ENCODE peak calls at places on chromosomes 13 and 19, in four cellular contexts. One of them, this sample, is unnamed.
A peak's percentile ranks its signal among the peaks of the same experiment; 100 is the strongest.

GRCh38 chr19:34960940-34961679 is 2.9 kb downstream of the ZNF792 start:
- DNase-seq in fibroblast of mammary gland: no peak
- DNase-seq in lung: no peak
- DNase-seq in esophagus squamous epithelium: no peak
- DNase-seq in this sample: no peak

GRCh38 chr13:44437356-44438233 is 64.0 kb downstream of the SERP2 start:
- DNase-seq in fibroblast of mammary gland: peak; percentile 67
- DNase-seq in esophagus squamous epithelium: no peak
- DNase-seq in lung: no peak
- DNase-seq in this sample: no peak

GRCh38 chr19:31905980-31906948 is 439.1 kb upstream of the ZNF507 start:
- DNase-seq in esophagus squamous epithelium: no peak
- DNase-seq in lung: peak; percentile 49
- DNase-seq in fibroblast of mammary gland: peak; percentile 0
- DNase-seq in this sample: no peak

GRCh38 chr19:799076-799881 is 2.0 kb downstream of the PTBP1 start:
- DNase-seq in lung: no peak
- DNase-seq in fibroblast of mammary gland: peak; percentile 53
- DNase-seq in esophagus squamous epithelium: no peak
- DNase-seq in this sample: no peak

GRCh38 chr13:73948848-73949529 is 185.2 kb downstream of the KLF12 start:
- DNase-seq in lung: no peak
- DNase-seq in esophagus squamous epithelium: no peak
- DNase-seq in fibroblast of mammary gland: no peak
- DNase-seq in this sample: no peak

GRCh38 chr19:335486-336066 is 9.0 kb downstream of the MIER2 start:
- DNase-seq in lung: no peak
- DNase-seq in fibroblast of mammary gland: no peak
- DNase-seq in esophagus squamous epithelium: no peak
- DNase-seq in this sample: no peak

GRCh38 chr19:33879818-33880575 is 83.3 kb downstream of the KCTD15 start:
- DNase-seq in esophagus squamous epithelium: no peak
- DNase-seq in fibroblast of mammary gland: no peak
- DNase-seq in lung: no peak
- DNase-seq in this sample: no peak

GRCh38 chr13:60001892-60002291 is 161.8 kb downstream of the DIAPH3 start:
- DNase-seq in fibroblast of mammary gland: peak; percentile 26
- DNase-seq in esophagus squamous epithelium: no peak
- DNase-seq in lung: no peak
- DNase-seq in this sample: no peak

GRCh38 chr13:112956516-112957294 is 12.3 kb upstream of the MCF2L start:
- DNase-seq in lung: no peak
- DNase-seq in fibroblast of mammary gland: no peak
- DNase-seq in esophagus squamous epithelium: no peak
- DNase-seq in this sample: no peak

GRCh38 chr13:114047358-114047881 is 73.5 kb upstream of the C13orf46 start:
- DNase-seq in lung: no peak
- DNase-seq in fibroblast of mammary gland: peak; percentile 48
- DNase-seq in esophagus squamous epithelium: no peak
- DNase-seq in this sample: no peak

GRCh38 chr19:53877361-53877766 is 4.6 kb upstream of the PRKCG start:
- DNase-seq in fibroblast of mammary gland: peak; percentile 27
- DNase-seq in lung: no peak
- DNase-seq in esophagus squamous epithelium: no peak
- DNase-seq in this sample: no peak

GRCh38 chr13:102800145-102801041 is 1.5 kb downstream of the BIVM start:
- DNase-seq in lung: peak; percentile 84
- DNase-seq in esophagus squamous epithelium: peak; percentile 3
- DNase-seq in fibroblast of mammary gland: peak; percentile 68
- DNase-seq in this sample: no peak

DNA sequence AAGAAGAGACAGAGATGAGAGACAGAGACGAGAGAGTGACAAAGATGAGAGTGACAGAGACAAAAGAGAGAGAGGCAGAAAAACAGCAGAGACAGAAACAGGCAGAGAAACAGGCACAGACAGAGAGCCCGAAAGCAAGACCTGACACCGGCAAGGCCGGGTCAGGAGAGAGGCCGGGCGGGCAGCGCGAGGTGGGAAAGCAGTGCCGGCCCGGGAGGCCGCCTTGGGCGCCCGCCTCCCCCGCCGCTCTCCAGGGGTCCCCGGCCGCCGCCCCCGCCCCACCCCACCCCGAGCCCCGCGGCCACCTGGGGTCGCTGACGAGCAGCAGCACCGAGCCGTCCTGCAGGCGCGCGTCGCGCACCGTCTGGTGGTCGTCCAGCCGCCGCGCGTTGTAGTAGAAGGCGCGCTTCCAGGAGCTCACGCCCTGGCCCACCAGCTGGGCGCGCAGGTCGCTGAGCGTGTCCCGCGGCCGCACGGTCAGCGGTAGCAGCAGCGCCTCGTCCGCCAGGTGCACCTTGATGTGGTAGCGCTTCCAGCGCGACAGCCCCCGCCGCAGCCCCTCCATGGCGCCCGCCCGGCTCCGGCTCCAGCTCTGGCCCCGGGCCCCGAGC is at the start of gene TINCR:
- DNase-seq in lung: no peak
- DNase-seq in esophagus squamous epithelium: no peak
- DNase-seq in fibroblast of mammary gland: no peak
- DNase-seq in this sample: no peak
- H3K4me3 ChIP-seq in lung: peak within 1 kb of the TSS; percentile 32
- H3K4me3 ChIP-seq in esophagus squamous epithelium: peak within 1 kb of the TSS; percentile 78
- H3K4me3 ChIP-seq in fibroblast of mammary gland: no peak within 1 kb of the TSS
- H3K4me3 ChIP-seq in this sample: no peak within 1 kb of the TSS

DNA sequence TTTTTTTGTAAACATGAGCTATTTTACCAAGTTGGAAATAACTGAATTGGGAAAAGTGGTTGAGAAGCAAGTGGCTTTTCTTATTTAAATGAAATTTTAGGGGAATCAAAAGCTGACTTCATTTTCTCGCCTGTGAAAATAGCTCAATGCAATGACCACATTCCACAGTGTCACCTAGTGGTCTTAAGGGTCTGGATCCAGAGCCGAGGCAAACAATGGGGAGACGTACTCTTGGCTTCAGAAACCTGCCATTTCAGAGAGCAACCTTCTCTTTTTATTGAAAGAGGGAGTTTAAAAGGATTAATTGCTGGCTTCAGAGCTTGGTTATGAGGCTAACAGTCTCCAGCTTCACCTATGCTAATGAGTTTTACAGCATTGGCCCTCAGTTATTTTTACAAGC is 39.7 kb upstream of the RXFP2 start:
- DNase-seq in lung: no peak
- DNase-seq in fibroblast of mammary gland: no peak
- DNase-seq in esophagus squamous epithelium: no peak
- DNase-seq in this sample: no peak
- TF ChIP-seq CTCF in lung: no peak
- TF ChIP-seq CTCF in fibroblast of mammary gland: peak; percentile 20
- TF ChIP-seq CTCF in esophagus squamous epithelium: no peak
- TF ChIP-seq CTCF in this sample: no peak

GRCh38 chr19:1861599-1862031 is 1.8 kb downstream of the KLF16 start:
- DNase-seq in lung: no peak
- DNase-seq in esophagus squamous epithelium: no peak
- DNase-seq in fibroblast of mammary gland: no peak
- DNase-seq in this sample: no peak
- H3K4me3 ChIP-seq in lung: no peak overlapping the region
- H3K4me3 ChIP-seq in esophagus squamous epithelium: peak overlapping the region; percentile 87
- H3K4me3 ChIP-seq in fibroblast of mammary gland: peak overlapping the region; percentile 83
- H3K4me3 ChIP-seq in this sample: peak overlapping the region; percentile 87

GRCh38 chr19:29664753-29665214 is 477 bp upstream of the PLEKHF1 start:
- DNase-seq in esophagus squamous epithelium: no peak
- DNase-seq in lung: no peak
- DNase-seq in fibroblast of mammary gland: no peak
- DNase-seq in this sample: no peak
- TF ChIP-seq CTCF in esophagus squamous epithelium: no peak
- TF ChIP-seq CTCF in lung: no peak
- TF ChIP-seq CTCF in fibroblast of mammary gland: no peak
- TF ChIP-seq CTCF in this sample: no peak

GRCh38 chr13:33206425-33206824 is 79.1 kb downstream of the STARD13 start:
- DNase-seq in esophagus squamous epithelium: no peak
- DNase-seq in fibroblast of mammary gland: peak; percentile 85
- DNase-seq in lung: no peak
- DNase-seq in this sample: no peak
- H3K4me3 ChIP-seq in esophagus squamous epithelium: no peak overlapping the region
- H3K4me3 ChIP-seq in fibroblast of mammary gland: no peak overlapping the region
- H3K4me3 ChIP-seq in lung: no peak overlapping the region
- H3K4me3 ChIP-seq in this sample: no peak overlapping the region

GRCh38 chr19:42250666-42251531 is 4.0 kb downstream of the ERF start:
- DNase-seq in lung: no peak
- DNase-seq in fibroblast of mammary gland: peak; percentile 66
- DNase-seq in esophagus squamous epithelium: no peak
- DNase-seq in this sample: no peak
- TF ChIP-seq CTCF in lung: no peak
- TF ChIP-seq CTCF in fibroblast of mammary gland: no peak
- TF ChIP-seq CTCF in esophagus squamous epithelium: no peak
- TF ChIP-seq CTCF in this sample: no peak

DNA sequence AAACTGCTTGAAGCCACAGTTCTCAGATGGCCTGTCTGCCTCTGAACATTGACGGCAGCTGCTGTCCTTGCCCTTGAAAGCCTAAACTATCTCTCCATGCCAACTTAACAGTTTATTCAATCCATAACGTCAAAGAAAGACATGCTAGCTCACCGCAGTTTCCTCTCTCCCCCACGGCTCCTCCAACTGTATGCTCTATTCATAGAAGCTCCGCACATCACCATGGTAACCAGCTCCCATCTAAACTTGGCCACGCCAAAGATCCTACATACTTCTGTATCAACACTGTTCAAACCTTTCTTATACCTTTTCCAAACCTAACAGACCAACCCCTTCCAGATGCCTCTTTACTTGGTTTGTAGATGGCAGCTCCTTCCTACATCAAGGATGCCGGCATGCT is 48.6 kb downstream of the ZNF91 start:
- DNase-seq in lung: no peak
- DNase-seq in esophagus squamous epithelium: no peak
- DNase-seq in fibroblast of mammary gland: no peak
- DNase-seq in this sample: no peak
- H3K4me3 ChIP-seq in lung: no peak overlapping the region
- H3K4me3 ChIP-seq in esophagus squamous epithelium: no peak overlapping the region
- H3K4me3 ChIP-seq in fibroblast of mammary gland: no peak overlapping the region
- H3K4me3 ChIP-seq in this sample: no peak overlapping the region

This sample was measured in thoracic aorta.